ENCODE peak calls at places on chromosomes 4 and X, in seven cellular contexts. One of them, this sample, is unnamed.

GRCh38 chrX:150509703-150510102 is 58.7 kb upstream of the MTM1 start:
- DNase-seq in fibroblast of pulmonary artery: no peak
- DNase-seq in memory B cell: no peak
- DNase-seq in KBM-7: no peak
- DNase-seq in activated CD4-positive, alpha-beta memory T cell treated with anti-CD3 and anti-CD28 coated beads, Interleukin-2, amount 10 ng/mL, durations not matched to agents 7 days and 5 days: no peak
- DNase-seq in renal cortical epithelial cell: peak; percentile 16
- DNase-seq in mucosa of gallbladder: no peak
- DNase-seq in this sample: no peak

GRCh38 chrX:10612215-10612614 is 8.2 kb downstream of the MID1 start:
- DNase-seq in memory B cell: no peak
- DNase-seq in renal cortical epithelial cell: peak; percentile 91
- DNase-seq in activated CD4-positive, alpha-beta memory T cell treated with anti-CD3 and anti-CD28 coated beads, Interleukin-2, amount 10 ng/mL, durations not matched to agents 7 days and 5 days: no peak
- DNase-seq in mucosa of gallbladder: no peak
- DNase-seq in fibroblast of pulmonary artery: peak; percentile 54
- DNase-seq in KBM-7: no peak
- DNase-seq in this sample: no peak

GRCh38 chr4:107794001-107794400 is 30.7 kb upstream of the SGMS2 start:
- DNase-seq in activated CD4-positive, alpha-beta memory T cell treated with anti-CD3 and anti-CD28 coated beads, Interleukin-2, amount 10 ng/mL, durations not matched to agents 7 days and 5 days: no peak
- DNase-seq in KBM-7: no peak
- DNase-seq in fibroblast of pulmonary artery: no peak
- DNase-seq in mucosa of gallbladder: no peak
- DNase-seq in memory B cell: no peak
- DNase-seq in renal cortical epithelial cell: peak; percentile 56
- DNase-seq in this sample: no peak

GRCh38 chrX:110987292-110987691 is 108.7 kb upstream of the PAK3 start:
- DNase-seq in renal cortical epithelial cell: no peak
- DNase-seq in memory B cell: no peak
- DNase-seq in fibroblast of pulmonary artery: no peak
- DNase-seq in KBM-7: peak; percentile 35
- DNase-seq in mucosa of gallbladder: no peak
- DNase-seq in activated CD4-positive, alpha-beta memory T cell treated with anti-CD3 and anti-CD28 coated beads, Interleukin-2, amount 10 ng/mL, durations not matched to agents 7 days and 5 days: no peak
- DNase-seq in this sample: no peak

GRCh38 chrX:124328765-124329164 is 3.7 kb upstream of the TEX13D start:
- DNase-seq in activated CD4-positive, alpha-beta memory T cell treated with anti-CD3 and anti-CD28 coated beads, Interleukin-2, amount 10 ng/mL, durations not matched to agents 7 days and 5 days: no peak
- DNase-seq in fibroblast of pulmonary artery: no peak
- DNase-seq in KBM-7: no peak
- DNase-seq in renal cortical epithelial cell: peak; percentile 57
- DNase-seq in mucosa of gallbladder: no peak
- DNase-seq in memory B cell: no peak
- DNase-seq in this sample: no peak

GRCh38 chr4:158729716-158730559 is 6.7 kb upstream of the PPID start:
- DNase-seq in renal cortical epithelial cell: peak; percentile 73
- DNase-seq in mucosa of gallbladder: peak; percentile 73
- DNase-seq in fibroblast of pulmonary artery: peak; percentile 80
- DNase-seq in KBM-7: peak; percentile 77
- DNase-seq in activated CD4-positive, alpha-beta memory T cell treated with anti-CD3 and anti-CD28 coated beads, Interleukin-2, amount 10 ng/mL, durations not matched to agents 7 days and 5 days: peak; percentile 63
- DNase-seq in memory B cell: peak; percentile 22
- DNase-seq in this sample: peak; percentile 28

GRCh38 chr4:37446016-37446415 is 201.5 kb downstream of the NWD2 start:
- DNase-seq in renal cortical epithelial cell: peak; percentile 49
- DNase-seq in fibroblast of pulmonary artery: no peak
- DNase-seq in activated CD4-positive, alpha-beta memory T cell treated with anti-CD3 and anti-CD28 coated beads, Interleukin-2, amount 10 ng/mL, durations not matched to agents 7 days and 5 days: no peak
- DNase-seq in memory B cell: no peak
- DNase-seq in mucosa of gallbladder: no peak
- DNase-seq in KBM-7: no peak
- DNase-seq in this sample: no peak

GRCh38 chrX:23616361-23616760 is 50.9 kb upstream of the PRDX4 start:
- DNase-seq in KBM-7: peak; percentile 33
- DNase-seq in memory B cell: no peak
- DNase-seq in activated CD4-positive, alpha-beta memory T cell treated with anti-CD3 and anti-CD28 coated beads, Interleukin-2, amount 10 ng/mL, durations not matched to agents 7 days and 5 days: no peak
- DNase-seq in mucosa of gallbladder: no peak
- DNase-seq in fibroblast of pulmonary artery: peak; percentile 45
- DNase-seq in renal cortical epithelial cell: peak; percentile 11
- DNase-seq in this sample: no peak

GRCh38 chrX:40243699-40244098 is 145.9 kb upstream of the BCOR start:
- DNase-seq in memory B cell: no peak
- DNase-seq in mucosa of gallbladder: no peak
- DNase-seq in renal cortical epithelial cell: no peak
- DNase-seq in fibroblast of pulmonary artery: no peak
- DNase-seq in KBM-7: no peak
- DNase-seq in activated CD4-positive, alpha-beta memory T cell treated with anti-CD3 and anti-CD28 coated beads, Interleukin-2, amount 10 ng/mL, durations not matched to agents 7 days and 5 days: no peak
- DNase-seq in this sample: no peak

GRCh38 chr4:118954246-118954645 is 65.6 kb downstream of the SYNPO2 start:
- DNase-seq in activated CD4-positive, alpha-beta memory T cell treated with anti-CD3 and anti-CD28 coated beads, Interleukin-2, amount 10 ng/mL, durations not matched to agents 7 days and 5 days: no peak
- DNase-seq in KBM-7: no peak
- DNase-seq in mucosa of gallbladder: no peak
- DNase-seq in memory B cell: no peak
- DNase-seq in renal cortical epithelial cell: peak; percentile 13
- DNase-seq in fibroblast of pulmonary artery: peak; percentile 73
- DNase-seq in this sample: no peak

GRCh38 chr4:7410470-7410869 is 24.3 kb downstream of the PSAPL1 start:
- DNase-seq in renal cortical epithelial cell: no peak
- DNase-seq in mucosa of gallbladder: no peak
- DNase-seq in memory B cell: no peak
- DNase-seq in activated CD4-positive, alpha-beta memory T cell treated with anti-CD3 and anti-CD28 coated beads, Interleukin-2, amount 10 ng/mL, durations not matched to agents 7 days and 5 days: no peak
- DNase-seq in KBM-7: no peak
- DNase-seq in fibroblast of pulmonary artery: no peak
- DNase-seq in this sample: no peak

GRCh38 chr4:26952891-26953290 is 92.2 kb downstream of the STIM2 start:
- DNase-seq in activated CD4-positive, alpha-beta memory T cell treated with anti-CD3 and anti-CD28 coated beads, Interleukin-2, amount 10 ng/mL, durations not matched to agents 7 days and 5 days: no peak
- DNase-seq in memory B cell: no peak
- DNase-seq in mucosa of gallbladder: no peak
- DNase-seq in KBM-7: no peak
- DNase-seq in fibroblast of pulmonary artery: no peak
- DNase-seq in renal cortical epithelial cell: no peak
- DNase-seq in this sample: no peak

GRCh38 chr4:40685300-40685699 is 55.6 kb upstream of the RBM47 start:
- DNase-seq in mucosa of gallbladder: no peak
- DNase-seq in fibroblast of pulmonary artery: peak; percentile 48
- DNase-seq in renal cortical epithelial cell: peak; percentile 50
- DNase-seq in activated CD4-positive, alpha-beta memory T cell treated with anti-CD3 and anti-CD28 coated beads, Interleukin-2, amount 10 ng/mL, durations not matched to agents 7 days and 5 days: no peak
- DNase-seq in KBM-7: no peak
- DNase-seq in memory B cell: no peak
- DNase-seq in this sample: no peak

GRCh38 chr4:5918331-5919030 is 25.6 kb upstream of the CRMP1 start:
- DNase-seq in memory B cell: no peak
- DNase-seq in renal cortical epithelial cell: no peak
- DNase-seq in activated CD4-positive, alpha-beta memory T cell treated with anti-CD3 and anti-CD28 coated beads, Interleukin-2, amount 10 ng/mL, durations not matched to agents 7 days and 5 days: no peak
- DNase-seq in KBM-7: no peak
- DNase-seq in fibroblast of pulmonary artery: no peak
- DNase-seq in mucosa of gallbladder: no peak
- DNase-seq in this sample: no peak

GRCh38 chrX:150060406-150060805 is 122.1 kb upstream of the EOLA2 start:
- DNase-seq in memory B cell: no peak
- DNase-seq in activated CD4-positive, alpha-beta memory T cell treated with anti-CD3 and anti-CD28 coated beads, Interleukin-2, amount 10 ng/mL, durations not matched to agents 7 days and 5 days: no peak
- DNase-seq in renal cortical epithelial cell: no peak
- DNase-seq in KBM-7: no peak
- DNase-seq in fibroblast of pulmonary artery: no peak
- DNase-seq in mucosa of gallbladder: no peak
- DNase-seq in this sample: no peak

GRCh38 chr4:2257361-2258001 is 4.4 kb downstream of the MXD4 start:
- DNase-seq in mucosa of gallbladder: no peak
- DNase-seq in fibroblast of pulmonary artery: no peak
- DNase-seq in renal cortical epithelial cell: no peak
- DNase-seq in activated CD4-positive, alpha-beta memory T cell treated with anti-CD3 and anti-CD28 coated beads, Interleukin-2, amount 10 ng/mL, durations not matched to agents 7 days and 5 days: peak; percentile 15
- DNase-seq in KBM-7: no peak
- DNase-seq in memory B cell: peak; percentile 7
- DNase-seq in this sample: no peak

GRCh38 chr4:41384992-41385391 is 128.3 kb downstream of the UCHL1 start:
- DNase-seq in memory B cell: no peak
- DNase-seq in fibroblast of pulmonary artery: no peak
- DNase-seq in KBM-7: no peak
- DNase-seq in mucosa of gallbladder: peak; percentile 89
- DNase-seq in activated CD4-positive, alpha-beta memory T cell treated with anti-CD3 and anti-CD28 coated beads, Interleukin-2, amount 10 ng/mL, durations not matched to agents 7 days and 5 days: no peak
- DNase-seq in renal cortical epithelial cell: no peak
- DNase-seq in this sample: no peak

GRCh38 chrX:143635915-143636314 is at the start of gene SLITRK4:
- DNase-seq in memory B cell: no peak
- DNase-seq in KBM-7: no peak
- DNase-seq in activated CD4-positive, alpha-beta memory T cell treated with anti-CD3 and anti-CD28 coated beads, Interleukin-2, amount 10 ng/mL, durations not matched to agents 7 days and 5 days: no peak
- DNase-seq in renal cortical epithelial cell: peak; percentile 48
- DNase-seq in mucosa of gallbladder: no peak
- DNase-seq in fibroblast of pulmonary artery: peak; percentile 63
- DNase-seq in this sample: no peak

GRCh38 chrX:334331-334891 is 15.8 kb upstream of the GTPBP6 start:
- DNase-seq in fibroblast of pulmonary artery: no peak
- DNase-seq in memory B cell: no peak
- DNase-seq in activated CD4-positive, alpha-beta memory T cell treated with anti-CD3 and anti-CD28 coated beads, Interleukin-2, amount 10 ng/mL, durations not matched to agents 7 days and 5 days: no peak
- DNase-seq in renal cortical epithelial cell: no peak
- DNase-seq in KBM-7: no peak
- DNase-seq in mucosa of gallbladder: no peak
- DNase-seq in this sample: no peak